ENCODE peak calls at places on chromosome 10, in seven cellular contexts. B is heart left ventricle; M is BJ; Y is ovary; P is CD8-positive, alpha-beta T cell; U is body of pancreas; X is SK-N-SH. I is an unnamed sample.

GRCh38 chr10:122113161-122113944 is 124.4 kb downstream of the TACC2 start:
- DNase-seq in Y (peak), P (no peak), X (peak), B (peak), M (no peak), U (peak), I (no peak)

GRCh38 chr10:116168745-116169144 is 104.3 kb downstream of the GFRA1 start:
- DNase-seq in B (no peak), M (no peak), X (no peak), U (no peak), Y (no peak), P (no peak), I (no peak)

GRCh38 chr10:71086439-71087080 is 125.8 kb upstream of the UNC5B start:
- DNase-seq in P (no peak), M (no peak), U (no peak), X (no peak), B (peak), Y (no peak), I (no peak)

GRCh38 chr10:88238515-88238914 is 344.6 kb downstream of the RNLS start:
- DNase-seq in B (no peak), U (no peak), X (no peak), Y (no peak), P (no peak), M (no peak), I (no peak)

GRCh38 chr10:131868436-131868835 is 32.4 kb upstream of the PPP2R2D start:
- DNase-seq in B (no peak), U (no peak), Y (no peak), P (no peak), M (no peak), X (no peak), I (no peak)

GRCh38 chr10:132562177-132562915 is 24.8 kb downstream of the INPP5A start:
- DNase-seq in Y (no peak), X (no peak), U (no peak), B (no peak), P (no peak), M (no peak), I (no peak)

GRCh38 chr10:28559661-28560060 is 26.7 kb downstream of the WAC start:
- DNase-seq in P (no peak), X (no peak), M (no peak), U (no peak), Y (no peak), B (no peak), I (no peak)

GRCh38 chr10:74418285-74418872 is 267.4 kb downstream of the ADK start:
- DNase-seq in B (no peak), X (peak), M (no peak), U (peak), P (no peak), Y (no peak), I (no peak)

GRCh38 chr10:14302035-14302434 is 28.7 kb downstream of the FRMD4A start:
- DNase-seq in P (no peak), B (no peak), M (no peak), U (no peak), Y (no peak), X (no peak), I (no peak)

GRCh38 chr10:74417397-74417796 is 266.4 kb downstream of the ADK start:
- DNase-seq in X (no peak), U (no peak), P (no peak), Y (no peak), B (no peak), M (no peak), I (no peak)

GRCh38 chr10:71679425-71679824 is 40.2 kb downstream of the C10orf105 start:
- DNase-seq in B (peak), M (no peak), P (no peak), X (no peak), Y (no peak), U (no peak), I (no peak)

GRCh38 chr10:93991596-93992284 is 2.0 kb upstream of the PLCE1 start:
- DNase-seq in P (no peak), U (peak), X (no peak), B (peak), M (no peak), Y (peak), I (no peak)

GRCh38 chr10:50393784-50394183 is 142.5 kb upstream of the ASAH2 start:
- DNase-seq in B (no peak), Y (no peak), M (no peak), X (no peak), P (no peak), U (no peak), I (no peak)

GRCh38 chr10:52954407-52954806 is 181.8 kb upstream of the MBL2 start:
- DNase-seq in U (no peak), M (no peak), P (no peak), Y (no peak), X (no peak), B (no peak), I (no peak)

GRCh38 chr10:128380946-128381345 is 254.7 kb upstream of the MKI67 start:
- DNase-seq in Y (no peak), B (no peak), X (no peak), M (no peak), P (no peak), U (no peak), I (no peak)
- TF ChIP-seq CTCF in Y (no peak), B (no peak), X (no peak), M (no peak), P (no peak), U (no peak), I (no peak)

GRCh38 chr10:67884842-67885680 is 605 bp downstream of the SIRT1 start:
- DNase-seq in Y (peak), X (peak), B (peak), M (peak), U (peak), P (peak), I (peak)

GRCh38 chr10:67883710-67884312 is 645 bp upstream of the SIRT1 start:
- DNase-seq in B (no peak), U (no peak), M (no peak), Y (peak), X (no peak), P (no peak), I (no peak)

GRCh38 chr10:67884313-67884841 is at the start of gene SIRT1:
- DNase-seq in Y (peak), B (peak), X (peak), P (peak), U (peak), M (peak), I (peak)
- TF ChIP-seq CTCF in Y (no peak), B (no peak), X (no peak), P (no peak), U (peak), M (no peak), I (no peak)

GRCh38 chr10:847868-848267 is 83.6 kb downstream of the LARP4B start:
- DNase-seq in U (no peak), X (no peak), B (no peak), Y (no peak), P (no peak), M (no peak), I (no peak)
- TF ChIP-seq CTCF in U (no peak), X (no peak), B (no peak), Y (no peak), P (no peak), M (no peak), I (no peak)

DNA sequence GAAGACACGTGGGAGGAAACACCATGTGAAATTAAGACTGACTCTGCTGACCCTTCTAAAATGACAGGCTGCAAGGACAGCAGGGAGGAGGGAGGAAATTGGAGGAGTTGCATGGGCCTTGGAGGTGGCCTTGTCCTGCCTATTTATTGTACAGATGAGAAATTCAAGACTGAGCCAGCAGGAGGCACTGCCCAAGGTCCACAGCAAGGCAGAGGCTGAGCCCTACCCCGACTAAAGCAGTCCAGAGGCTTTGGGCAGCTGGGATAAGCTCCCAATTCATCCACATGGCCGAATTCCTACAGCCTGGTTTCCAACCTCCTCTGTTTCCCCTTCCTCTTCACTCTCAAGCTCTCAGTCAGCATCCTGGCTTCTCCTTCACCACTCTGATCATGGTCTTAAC is 215.9 kb upstream of the ZMIZ1 start:
- DNase-seq in P (no peak), U (peak), B (no peak), Y (no peak), X (no peak), M (no peak), I (no peak)
- TF ChIP-seq CTCF in P (peak), U (peak), B (peak), Y (no peak), X (peak), M (peak), I (no peak)

DNA sequence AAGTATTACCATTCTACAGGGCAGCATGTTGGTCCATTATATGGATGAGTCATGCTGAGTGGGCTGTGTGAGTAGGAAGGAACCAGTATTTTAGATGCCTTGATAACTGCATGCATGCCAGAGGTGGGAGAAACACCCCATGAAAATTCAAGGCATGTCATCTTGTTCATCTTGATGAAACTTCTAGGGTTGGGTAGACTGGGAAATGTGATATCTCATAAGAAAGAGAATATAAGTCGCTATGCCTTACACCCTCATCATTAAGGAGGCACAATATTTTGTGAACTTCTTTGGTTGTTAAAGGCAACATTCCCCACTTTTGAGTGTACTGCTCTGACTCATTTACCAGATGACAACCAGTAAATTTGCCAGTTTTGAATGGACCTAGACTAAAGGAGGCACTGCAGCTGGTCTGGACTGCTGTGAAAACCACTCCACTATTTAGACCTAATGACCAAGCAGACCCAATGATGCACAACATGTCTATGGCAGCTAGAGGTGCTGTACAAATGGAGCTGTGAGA is 48.0 kb downstream of the ZNF365 start:
- DNase-seq in Y (no peak), M (peak), P (no peak), U (no peak), X (no peak), B (no peak), I (no peak)
- TF ChIP-seq CTCF in Y (no peak), M (peak), P (no peak), U (no peak), X (peak), B (no peak), I (no peak)

DNA sequence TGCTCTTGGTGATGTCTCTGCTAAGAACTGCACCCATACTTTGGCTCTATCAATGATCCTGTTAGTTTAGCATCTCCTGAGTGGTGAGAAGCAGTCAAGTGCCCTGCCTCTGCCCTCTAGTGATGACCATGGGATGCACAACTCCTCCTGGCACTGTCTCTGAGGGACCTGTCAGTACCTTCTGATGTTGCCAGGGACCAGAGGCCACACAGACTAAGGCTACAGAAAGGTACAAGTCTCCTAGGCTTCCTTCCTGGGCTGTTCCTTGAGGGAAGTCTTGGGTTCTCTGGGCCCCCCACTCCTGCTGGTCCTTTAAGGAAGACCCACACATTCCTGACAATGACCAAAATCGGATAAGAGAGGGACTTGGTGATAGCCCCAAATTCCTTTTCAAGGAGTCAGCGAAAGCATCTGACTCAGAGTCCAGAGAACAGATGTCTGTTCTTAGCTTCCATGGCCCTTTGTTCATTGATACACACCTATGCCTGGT is 15.3 kb downstream of the NKX2-3 start:
- DNase-seq in Y (no peak), X (peak), U (no peak), P (no peak), M (no peak), B (no peak), I (no peak)
- TF ChIP-seq CTCF in Y (no peak), X (peak), U (no peak), P (no peak), M (peak), B (no peak), I (no peak)

GRCh38 chr10:3081383-3081981 is 14.1 kb downstream of the PFKP start:
- DNase-seq in B (no peak), U (no peak), P (no peak), Y (no peak), X (no peak), M (no peak), I (no peak)

GRCh38 chr10:3082290-3082689 is 14.9 kb downstream of the PFKP start:
- DNase-seq in X (no peak), M (no peak), Y (no peak), U (no peak), B (no peak), P (no peak), I (no peak)

GRCh38 chr10:3090388-3090787 is 23.0 kb downstream of the PFKP start:
- DNase-seq in M (no peak), Y (no peak), X (no peak), U (no peak), P (no peak), B (no peak), I (no peak)

GRCh38 chr10:3090914-3091313 is 23.6 kb downstream of the PFKP start:
- DNase-seq in B (peak), M (no peak), X (no peak), P (no peak), U (peak), Y (no peak), I (no peak)

DNA sequence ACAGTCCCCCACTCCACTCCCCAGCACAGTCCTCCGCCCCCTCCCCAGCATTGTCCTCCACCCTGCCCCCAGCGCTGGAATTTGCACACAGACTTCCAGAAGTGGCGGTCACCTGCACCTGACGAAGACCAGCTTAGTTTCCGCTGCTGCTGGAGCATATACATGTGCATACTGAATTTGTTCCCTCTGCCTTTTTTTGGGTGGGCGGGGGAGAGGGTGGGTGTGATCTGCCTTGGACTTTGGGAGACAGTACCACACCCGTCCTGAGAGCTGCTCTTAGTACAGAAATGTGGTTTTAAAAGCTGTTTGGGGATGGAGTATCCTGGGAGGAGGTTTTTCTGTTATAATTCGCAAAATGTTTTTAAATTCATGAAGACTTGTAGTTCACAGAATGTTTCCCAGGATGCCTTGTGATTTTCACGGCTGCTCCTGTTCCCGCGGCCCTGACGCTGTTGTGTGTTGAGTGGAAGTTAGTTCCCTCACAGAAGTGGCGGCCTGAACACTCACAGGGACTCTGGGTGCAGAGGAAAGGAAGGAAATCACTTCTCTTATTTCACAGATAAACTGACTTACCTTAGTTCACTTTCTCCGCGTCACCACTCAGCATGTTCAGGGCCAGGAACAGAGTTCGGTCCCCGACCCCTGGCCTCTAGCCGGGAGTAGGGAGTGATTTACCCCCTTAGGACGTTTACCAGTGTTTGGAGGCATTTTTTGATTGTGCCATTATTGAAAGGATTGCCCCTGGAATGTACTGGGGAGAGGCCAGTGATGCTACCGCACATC is 18.6 kb downstream of the PFKP start:
- DNase-seq in X (peak), M (no peak), Y (no peak), P (no peak), U (no peak), B (no peak), I (no peak)
- TF ChIP-seq CTCF in X (no peak), M (no peak), Y (no peak), P (no peak), U (no peak), B (no peak), I (no peak)

GRCh38 chr10:95290801-95291633 is at the start of gene PDLIM1:
- DNase-seq in M (no peak), U (peak), X (peak), Y (peak), P (peak), B (peak), I (peak)

GRCh38 chr10:95290446-95290800 is 380 bp downstream of the PDLIM1 start:
- DNase-seq in M (no peak), U (peak), X (no peak), Y (no peak), B (no peak), P (no peak), I (no peak)

GRCh38 chr10:95291634-95292039 is 834 bp upstream of the PDLIM1 start:
- DNase-seq in U (no peak), B (no peak), P (no peak), X (peak), Y (no peak), M (no peak), I (no peak)

GRCh38 chr10:95289003-95289920 is 1.5 kb downstream of the PDLIM1 start:
- DNase-seq in M (no peak), P (no peak), X (no peak), U (peak), B (no peak), Y (no peak), I (no peak)

GRCh38 chr10:95289921-95290421 is 832 bp downstream of the PDLIM1 start:
- DNase-seq in Y (no peak), B (no peak), X (no peak), U (peak), P (no peak), M (no peak), I (no peak)
- TF ChIP-seq CTCF in Y (no peak), B (no peak), X (no peak), U (no peak), P (no peak), M (no peak), I (no peak)